ENCODE peak calls at places on chromosome 4, in four cellular contexts. P is activated CD4-positive, alpha-beta T cell treated with anti-CD3 and anti-CD28 coated beads for 48 hours; T is CD8-positive, alpha-beta memory T cell; Q is tibial artery. Y is an unnamed sample.

GRCh38 chr4:186739317-186739716 is 15.7 kb upstream of the FAT1 start:
- DNase-seq in P (no peak), T (no peak), Q (no peak), Y (no peak)

GRCh38 chr4:27887646-27888045 is 1027.0 kb downstream of the STIM2 start:
- DNase-seq in P (no peak), T (no peak), Q (no peak), Y (no peak)

GRCh38 chr4:110412354-110412753 is 63.6 kb upstream of the ENPEP start:
- DNase-seq in P (no peak), T (no peak), Q (no peak), Y (no peak)

GRCh38 chr4:152259866-152260265 is 276.0 kb downstream of the FBXW7 start:
- DNase-seq in P (no peak), T (no peak), Q (no peak), Y (no peak)

GRCh38 chr4:17613761-17614415 is 553 bp upstream of the MED28 start:
- DNase-seq in P (no peak), T (peak), Q (no peak), Y (no peak)

GRCh38 chr4:153344131-153345010 is at the start of gene MND1:
- DNase-seq in P (peak), T (peak), Q (peak), Y (peak)

GRCh38 chr4:137635596-137635995 is 103.3 kb upstream of the PCDH18 start:
- DNase-seq in P (no peak), T (no peak), Q (no peak), Y (no peak)

GRCh38 chr4:104967034-104967401 is 179.7 kb upstream of the TET2 start:
- DNase-seq in P (no peak), T (no peak), Q (no peak), Y (no peak)

GRCh38 chr4:7772708-7773385 is 166.8 kb downstream of the AFAP1 start:
- DNase-seq in P (no peak), T (no peak), Q (peak), Y (peak)

GRCh38 chr4:43765514-43765913 is 683.1 kb downstream of the KCTD8 start:
- DNase-seq in P (no peak), T (no peak), Q (no peak), Y (no peak)

GRCh38 chr4:139786494-139787354 is 121.1 kb downstream of the MGST2 start:
- DNase-seq in P (no peak), T (no peak), Q (no peak), Y (no peak)

GRCh38 chr4:176539091-176539784 is 219.5 kb downstream of the SPCS3 start:
- DNase-seq in P (no peak), T (no peak), Q (no peak), Y (no peak)

GRCh38 chr4:132332932-132333722 is 816.0 kb upstream of the PCDH10 start:
- DNase-seq in P (no peak), T (no peak), Q (no peak), Y (no peak)

GRCh38 chr4:2246384-2247127 is 4.6 kb upstream of the HAUS3 start:
- DNase-seq in P (peak), T (no peak), Q (no peak), Y (no peak)

GRCh38 chr4:82223715-82224114 is 150.1 kb downstream of the HNRNPD start:
- DNase-seq in P (no peak), T (no peak), Q (peak), Y (peak)

Y was measured in aorta.